ENCODE peak calls at places on chromosome 13, in four cellular contexts. One of them, this sample, is unnamed.

GRCh38 chr13:38680912-38681311 is 6.0 kb upstream of the FREM2 start:
- DNase-seq in GM12878: no peak
- DNase-seq in H1: no peak
- DNase-seq in HepG2: no peak
- DNase-seq in this sample: no peak

GRCh38 chr13:113129921-113130750 is 7.5 kb downstream of the F10 start:
- DNase-seq in GM12878: no peak
- DNase-seq in H1: no peak
- DNase-seq in HepG2: no peak
- DNase-seq in this sample: no peak

GRCh38 chr13:30748717-30749116 is 13.4 kb downstream of the ALOX5AP start:
- DNase-seq in GM12878: no peak
- DNase-seq in H1: no peak
- DNase-seq in HepG2: no peak
- DNase-seq in this sample: no peak

GRCh38 chr13:99434258-99434788 is 66.9 kb upstream of the TM9SF2 start:
- DNase-seq in GM12878: no peak
- DNase-seq in H1: no peak
- DNase-seq in HepG2: peak
- DNase-seq in this sample: no peak

GRCh38 chr13:25203256-25203794 is 31.2 kb upstream of the AMER2 start:
- DNase-seq in GM12878: no peak
- DNase-seq in H1: no peak
- DNase-seq in HepG2: no peak
- DNase-seq in this sample: no peak

GRCh38 chr13:91459485-91459884 is 61.1 kb downstream of the GPC5 start:
- DNase-seq in GM12878: no peak
- DNase-seq in H1: no peak
- DNase-seq in HepG2: peak
- DNase-seq in this sample: no peak

GRCh38 chr13:96672016-96672415 is 322.3 kb downstream of the OXGR1 start:
- DNase-seq in GM12878: no peak
- DNase-seq in H1: no peak
- DNase-seq in HepG2: no peak
- DNase-seq in this sample: no peak

GRCh38 chr13:90839061-90839460 is 508.4 kb upstream of the MIR17HG start:
- DNase-seq in GM12878: no peak
- DNase-seq in H1: no peak
- DNase-seq in HepG2: no peak
- DNase-seq in this sample: no peak

GRCh38 chr13:112901951-112902651 is 66.9 kb upstream of the MCF2L start:
- DNase-seq in GM12878: no peak
- DNase-seq in H1: no peak
- DNase-seq in HepG2: no peak
- DNase-seq in this sample: no peak

GRCh38 chr13:112144616-112145220 is 77.8 kb downstream of the SOX1 start:
- DNase-seq in GM12878: no peak
- DNase-seq in H1: no peak
- DNase-seq in HepG2: no peak
- DNase-seq in this sample: no peak

GRCh38 chr13:57846600-57847173 is 215.1 kb downstream of the PCDH17 start:
- DNase-seq in GM12878: no peak
- DNase-seq in H1: no peak
- DNase-seq in HepG2: no peak
- DNase-seq in this sample: no peak

GRCh38 chr13:27968316-27969072 is 621 bp downstream of the CDX2 start:
- DNase-seq in GM12878: no peak
- DNase-seq in H1: no peak
- DNase-seq in HepG2: no peak
- DNase-seq in this sample: peak

GRCh38 chr13:27339299-27339698 is 68.7 kb downstream of the RASL11A start:
- DNase-seq in GM12878: no peak
- DNase-seq in H1: no peak
- DNase-seq in HepG2: peak
- DNase-seq in this sample: peak

GRCh38 chr13:113047587-113047986 is 58.0 kb upstream of the F7 start:
- DNase-seq in GM12878: no peak
- DNase-seq in H1: no peak
- DNase-seq in HepG2: no peak
- DNase-seq in this sample: no peak

GRCh38 chr13:25103711-25104110 is 7.8 kb downstream of the PABPC3 start:
- DNase-seq in GM12878: no peak
- DNase-seq in H1: no peak
- DNase-seq in HepG2: no peak
- DNase-seq in this sample: no peak

GRCh38 chr13:105936816-105937215 is 598.6 kb downstream of the EFNB2 start:
- DNase-seq in GM12878: no peak
- DNase-seq in H1: no peak
- DNase-seq in HepG2: no peak
- DNase-seq in this sample: no peak

GRCh38 chr13:33073338-33073737 is 57.1 kb downstream of the KL start:
- DNase-seq in GM12878: no peak
- DNase-seq in H1: no peak
- DNase-seq in HepG2: no peak
- DNase-seq in this sample: no peak

GRCh38 chr13:29359181-29359580 is 236.3 kb downstream of the SLC7A1 start:
- DNase-seq in GM12878: no peak
- DNase-seq in H1: no peak
- DNase-seq in HepG2: no peak
- DNase-seq in this sample: no peak

GRCh38 chr13:40221460-40222201 is 444.8 kb downstream of the FOXO1 start:
- DNase-seq in GM12878: no peak
- DNase-seq in H1: no peak
- DNase-seq in HepG2: peak
- DNase-seq in this sample: no peak

GRCh38 chr13:44368599-44369368 is 4.8 kb upstream of the SERP2 start:
- DNase-seq in GM12878: no peak
- DNase-seq in H1: no peak
- DNase-seq in HepG2: no peak
- DNase-seq in this sample: no peak

GRCh38 chr13:29046588-29046987 is 226.4 kb downstream of the MTUS2 start:
- DNase-seq in GM12878: no peak
- DNase-seq in H1: no peak
- DNase-seq in HepG2: no peak
- DNase-seq in this sample: no peak

GRCh38 chr13:48456546-48456945 is 43.6 kb upstream of the LPAR6 start:
- DNase-seq in GM12878: no peak
- DNase-seq in H1: no peak
- DNase-seq in HepG2: no peak
- DNase-seq in this sample: no peak

GRCh38 chr13:101453784-101454201 is 1.3 kb downstream of the ITGBL1 start:
- DNase-seq in GM12878: no peak
- DNase-seq in H1: no peak
- DNase-seq in HepG2: no peak
- DNase-seq in this sample: peak

GRCh38 chr13:28257305-28257704 is 119.0 kb downstream of the PAN3 start:
- DNase-seq in GM12878: no peak
- DNase-seq in H1: no peak
- DNase-seq in HepG2: no peak
- DNase-seq in this sample: no peak

GRCh38 chr13:109587689-109588088 is 198.7 kb downstream of the IRS2 start:
- DNase-seq in GM12878: no peak
- DNase-seq in H1: no peak
- DNase-seq in HepG2: no peak
- DNase-seq in this sample: no peak
- TF ChIP-seq TCF12 in GM12878: no peak
- TF ChIP-seq TCF12 in H1: no peak
- TF ChIP-seq TCF12 in HepG2: no peak
- TF ChIP-seq TCF12 in this sample: no peak

GRCh38 chr13:36297259-36297599 is 385 bp downstream of the CCDC169 start:
- DNase-seq in GM12878: no peak
- DNase-seq in H1: no peak
- DNase-seq in HepG2: no peak
- DNase-seq in this sample: no peak
- TF ChIP-seq TCF12 in GM12878: no peak
- TF ChIP-seq TCF12 in H1: no peak
- TF ChIP-seq TCF12 in HepG2: no peak
- TF ChIP-seq TCF12 in this sample: no peak

GRCh38 chr13:46648166-46648607 is 95.2 kb downstream of the LRCH1 start:
- DNase-seq in GM12878: no peak
- DNase-seq in H1: no peak
- DNase-seq in HepG2: peak
- DNase-seq in this sample: no peak
- TF ChIP-seq TCF12 in GM12878: no peak
- TF ChIP-seq TCF12 in H1: no peak
- TF ChIP-seq TCF12 in HepG2: no peak
- TF ChIP-seq TCF12 in this sample: no peak

DNA sequence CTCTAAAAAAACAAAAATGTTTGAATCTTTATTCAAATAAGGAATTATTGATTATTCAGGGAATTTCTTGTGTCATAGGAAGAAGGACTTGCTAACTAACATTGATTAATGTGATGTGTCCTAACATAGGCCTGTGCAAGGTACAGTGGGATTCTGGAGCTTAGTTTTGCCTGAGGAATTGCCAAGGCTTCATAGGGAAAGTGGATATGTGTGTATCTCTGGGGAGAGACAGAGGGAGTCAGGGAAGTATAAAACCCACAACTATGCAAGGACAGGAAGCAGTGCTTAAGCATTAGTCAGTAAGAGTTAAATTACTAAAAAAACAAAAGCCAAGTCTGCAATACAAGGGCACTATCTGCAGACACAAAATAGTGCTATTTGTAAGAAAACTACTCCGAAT is 59.6 kb downstream of the WDFY2 start:
- DNase-seq in GM12878: no peak
- DNase-seq in H1: no peak
- DNase-seq in HepG2: peak
- DNase-seq in this sample: no peak
- TF ChIP-seq TCF12 in GM12878: no peak
- TF ChIP-seq TCF12 in H1: no peak
- TF ChIP-seq TCF12 in HepG2: no peak
- TF ChIP-seq TCF12 in this sample: peak

DNA sequence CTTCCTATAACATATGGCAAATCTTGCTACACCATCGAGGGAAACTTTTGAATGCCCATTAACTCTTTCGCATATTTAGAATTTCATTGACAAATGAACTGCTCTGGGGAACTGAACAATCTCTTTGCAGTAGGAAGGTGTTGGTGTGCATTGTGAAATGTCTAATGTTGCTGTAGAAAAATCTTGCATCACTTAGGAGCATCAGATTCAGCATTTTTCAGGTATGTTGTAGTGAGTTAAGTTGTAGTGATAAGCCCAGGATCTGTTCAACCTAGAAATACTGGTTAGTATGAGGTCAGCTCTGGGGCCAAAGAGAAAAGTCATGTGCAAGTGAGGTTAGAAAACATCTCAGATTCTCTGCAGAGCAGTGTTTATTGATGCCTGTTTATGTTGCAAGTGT is 4.1 kb downstream of the FRY start:
- DNase-seq in GM12878: no peak
- DNase-seq in H1: no peak
- DNase-seq in HepG2: no peak
- DNase-seq in this sample: no peak
- TF ChIP-seq TCF12 in GM12878: no peak
- TF ChIP-seq TCF12 in H1: no peak
- TF ChIP-seq TCF12 in HepG2: no peak
- TF ChIP-seq TCF12 in this sample: no peak

GRCh38 chr13:49608932-49609331 is 19.4 kb upstream of the ARL11 start:
- DNase-seq in GM12878: no peak
- DNase-seq in H1: no peak
- DNase-seq in HepG2: no peak
- DNase-seq in this sample: no peak

GRCh38 chr13:49604570-49604969 is 19.2 kb upstream of the RCBTB1 start:
- DNase-seq in GM12878: no peak
- DNase-seq in H1: no peak
- DNase-seq in HepG2: peak
- DNase-seq in this sample: no peak

GRCh38 chr13:49607761-49608160 is 20.5 kb upstream of the ARL11 start:
- DNase-seq in GM12878: no peak
- DNase-seq in H1: no peak
- DNase-seq in HepG2: no peak
- DNase-seq in this sample: no peak

GRCh38 chr13:49610176-49610575 is 18.1 kb upstream of the ARL11 start:
- DNase-seq in GM12878: no peak
- DNase-seq in H1: no peak
- DNase-seq in HepG2: no peak
- DNase-seq in this sample: peak

GRCh38 chr13:49606747-49607648 is 21.3 kb upstream of the ARL11 start:
- DNase-seq in GM12878: peak
- DNase-seq in H1: peak
- DNase-seq in HepG2: peak
- DNase-seq in this sample: peak
- TF ChIP-seq TCF12 in GM12878: no peak
- TF ChIP-seq TCF12 in H1: no peak
- TF ChIP-seq TCF12 in HepG2: no peak
- TF ChIP-seq TCF12 in this sample: no peak

DNA sequence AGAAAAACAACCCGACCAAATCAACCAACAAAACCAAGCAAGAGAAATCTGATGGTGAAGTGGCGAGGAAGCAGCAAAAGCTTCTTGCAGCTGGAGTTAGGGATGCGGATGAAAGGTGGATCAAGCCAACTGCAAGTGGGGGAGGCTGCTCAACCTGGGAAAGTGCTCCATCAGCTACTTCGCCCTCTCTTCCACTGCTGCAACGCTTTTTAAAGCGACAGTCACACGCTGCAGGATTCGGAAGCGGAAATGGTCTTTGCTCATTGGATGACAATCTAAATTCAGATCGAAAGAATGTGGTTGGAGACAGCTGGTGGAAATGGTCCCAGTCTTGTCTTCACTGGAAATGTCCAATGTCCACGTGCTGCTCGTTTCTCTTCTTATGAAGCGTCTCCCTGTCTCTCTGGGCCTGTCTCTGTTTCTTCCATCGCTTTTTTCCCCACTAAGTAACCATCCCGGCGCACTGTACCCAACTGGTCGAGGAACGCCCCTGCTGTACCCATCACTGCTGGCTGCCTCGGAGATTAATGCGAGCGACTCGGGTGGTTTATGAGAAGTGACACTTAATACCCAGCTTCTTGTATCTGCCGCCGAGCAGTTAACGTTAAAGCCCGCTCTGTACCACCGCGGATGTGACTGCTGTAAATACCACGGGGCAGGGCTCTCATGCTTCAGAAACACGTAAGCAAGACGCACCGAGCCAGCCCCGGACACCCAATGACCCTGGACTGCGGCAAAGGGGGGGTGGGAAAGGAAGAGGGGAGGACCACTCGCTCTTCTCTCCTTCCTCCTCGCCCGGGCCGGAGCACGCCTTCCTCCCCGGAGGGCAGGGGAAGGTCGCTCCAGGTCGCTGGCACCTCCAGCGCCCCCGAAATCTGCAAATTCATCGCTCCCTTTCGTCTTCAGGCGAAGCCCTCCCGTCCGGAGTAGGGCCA is 1.9 kb upstream of the FGF9 start:
- DNase-seq in GM12878: no peak
- DNase-seq in H1: no peak
- DNase-seq in HepG2: no peak
- DNase-seq in this sample: peak
- TF ChIP-seq TCF12 in GM12878: no peak
- TF ChIP-seq TCF12 in H1: no peak
- TF ChIP-seq TCF12 in HepG2: no peak
- TF ChIP-seq TCF12 in this sample: no peak

This sample was measured in SK-N-SH.